ENCODE peak calls at places on chromosomes 2 and 18, in ten cellular contexts. C is A549, Q is stomach, J is ovary, G is tibial nerve, T is suprapubic skin, Z is SK-N-SH, E is sigmoid colon, O is K562, B is H1. I is an unnamed sample.

GRCh38 chr2:123785332-123785731 is 239.8 kb upstream of the CNTNAP5 start:
- DNase-seq in C (no peak), Q (no peak), J (no peak), G (no peak), T (no peak), Z (no peak), E (no peak), O (no peak), B (no peak), I (no peak)

GRCh38 chr2:225288986-225289385 is 110.5 kb upstream of the NYAP2 start:
- DNase-seq in C (no peak), Q (no peak), J (no peak), G (no peak), T (no peak), Z (no peak), E (no peak), O (no peak), B (no peak), I (no peak)

GRCh38 chr18:21761471-21762115 is 21.0 kb downstream of the MIB1 start:
- DNase-seq in C (no peak), Q (no peak), J (no peak), G (no peak), T (no peak), Z (no peak), E (no peak), O (no peak), B (no peak), I (no peak)

GRCh38 chr2:231611273-231612198 is 18.9 kb downstream of the TEX44 start:
- DNase-seq in C (peak; percentile 92), Q (peak; percentile 65), J (no peak), G (no peak), T (no peak), Z (no peak), E (peak; percentile 83), O (peak; percentile 72), B (peak; percentile 81), I (peak; percentile 48)

GRCh38 chr18:79927597-79928562 is 23.6 kb downstream of the SLC66A2 start:
- DNase-seq in C (no peak), Q (peak; percentile 16), J (no peak), G (no peak), T (peak; percentile 70), Z (no peak), E (peak; percentile 34), O (no peak), B (peak; percentile 41), I (peak; percentile 5)

GRCh38 chr2:15595342-15595905 is 3.8 kb downstream of the DDX1 start:
- DNase-seq in C (no peak), Q (no peak), J (no peak), G (no peak), T (no peak), Z (no peak), E (no peak), O (no peak), B (no peak), I (no peak)

GRCh38 chr18:78543201-78543725 is 436.4 kb upstream of the SALL3 start:
- DNase-seq in C (no peak), Q (no peak), J (no peak), G (no peak), T (no peak), Z (no peak), E (no peak), O (no peak), B (peak; percentile 22), I (no peak)

GRCh38 chr18:46712406-46712805 is 44.4 kb downstream of the ST8SIA5 start:
- DNase-seq in C (no peak), Q (no peak), J (peak; percentile 48), G (no peak), T (no peak), Z (no peak), E (no peak), O (no peak), B (no peak), I (no peak)

GRCh38 chr2:121008978-121009377 is 273.3 kb downstream of the GLI2 start:
- DNase-seq in C (no peak), Q (no peak), J (no peak), G (no peak), T (no peak), Z (no peak), E (no peak), O (no peak), B (peak; percentile 73), I (no peak)

GRCh38 chr2:1988049-1988448 is 243.7 kb upstream of the PXDN start:
- DNase-seq in C (no peak), Q (no peak), J (no peak), G (no peak), T (no peak), Z (no peak), E (no peak), O (no peak), B (no peak), I (no peak)

GRCh38 chr2:170310876-170311502 is 133.0 kb downstream of the MYO3B start:
- DNase-seq in C (no peak), Q (no peak), J (no peak), G (no peak), T (no peak), Z (no peak), E (no peak), O (no peak), B (no peak), I (no peak)

GRCh38 chr2:20071397-20072383 is 20.3 kb upstream of the LAPTM4A start:
- DNase-seq in C (peak; percentile 59), Q (no peak), J (peak; percentile 75), G (no peak), T (no peak), Z (peak; percentile 80), E (peak; percentile 85), O (no peak), B (peak; percentile 54), I (no peak)

GRCh38 chr2:233571462-233571861 is 4.9 kb upstream of the USP40 start:
- DNase-seq in C (no peak), Q (no peak), J (no peak), G (no peak), T (no peak), Z (no peak), E (no peak), O (no peak), B (no peak), I (no peak)

GRCh38 chr2:41142463-41142862 is 690.6 kb upstream of the SLC8A1 start:
- DNase-seq in C (no peak), Q (no peak), J (no peak), G (no peak), T (no peak), Z (peak; percentile 27), E (no peak), O (no peak), B (no peak), I (no peak)

GRCh38 chr2:157830696-157831570 is 45.2 kb downstream of the ACVR1 start:
- DNase-seq in C (peak; percentile 74), Q (no peak), J (no peak), G (no peak), T (no peak), Z (no peak), E (no peak), O (no peak), B (no peak), I (no peak)

GRCh38 chr2:219266232-219266631 is 12.5 kb upstream of the TUBA4A start:
- DNase-seq in C (no peak), Q (no peak), J (no peak), G (no peak), T (no peak), Z (no peak), E (no peak), O (no peak), B (no peak), I (no peak)

GRCh38 chr2:190759749-190760213 is 110.9 kb downstream of the NAB1 start:
- DNase-seq in C (peak; percentile 59), Q (no peak), J (no peak), G (no peak), T (no peak), Z (no peak), E (no peak), O (peak; percentile 30), B (no peak), I (no peak)

GRCh38 chr18:50286391-50287027 is 983 bp downstream of the CXXC1 start:
- DNase-seq in C (no peak), Q (no peak), J (peak; percentile 65), G (no peak), T (no peak), Z (peak; percentile 73), E (peak; percentile 64), O (peak; percentile 56), B (peak; percentile 56), I (peak; percentile 64)

DNA sequence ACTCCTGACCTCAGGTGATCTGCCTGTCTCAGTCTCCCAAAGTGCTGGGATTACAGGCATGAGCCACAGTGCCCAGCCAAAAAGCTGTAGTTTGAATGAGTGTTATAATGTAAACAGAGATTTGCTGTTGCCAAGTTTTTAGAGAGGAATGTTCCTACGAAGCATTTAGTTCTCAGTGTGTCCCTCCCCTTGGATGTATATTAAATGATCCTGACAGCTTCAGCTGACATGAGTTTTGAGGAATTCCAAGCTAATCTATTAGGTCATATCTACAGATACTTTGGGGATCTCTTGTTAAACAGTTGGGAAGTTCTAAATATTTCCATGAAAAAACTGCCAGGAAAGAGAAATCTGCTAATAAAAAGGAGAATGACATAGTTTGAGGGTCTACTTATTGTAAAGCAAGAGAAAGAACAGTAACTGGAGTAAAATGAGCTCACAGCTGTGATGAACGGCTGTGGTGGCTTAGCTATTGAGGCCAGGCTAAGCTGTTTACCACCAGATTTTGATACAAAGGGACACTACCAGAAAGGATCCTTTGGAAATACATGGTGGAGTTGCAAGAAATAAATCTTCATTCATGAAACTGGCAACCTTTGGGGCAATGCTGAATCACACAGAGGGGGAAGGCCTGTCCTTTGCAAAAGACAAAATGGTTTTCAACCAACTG is 2.6 kb upstream of the STON1 start:
- DNase-seq in C (no peak), Q (no peak), J (no peak), G (no peak), T (no peak), Z (no peak), E (no peak), O (no peak), B (no peak), I (no peak)
- TF ChIP-seq CTCF in C (no peak), Q (no peak), J (no peak), G (no peak), T (no peak), Z (no peak), E (no peak), O (no peak), B (no peak), I (no peak)

GRCh38 chr2:135874966-135875365 is 1.3 kb downstream of the MCM6 start:
- DNase-seq in C (no peak), Q (no peak), J (no peak), G (no peak), T (no peak), Z (no peak), E (no peak), O (no peak), B (no peak), I (no peak)
- H3K4me3 ChIP-seq in C (peak overlapping the region; percentile 86), Q (no peak overlapping the region), J (no peak overlapping the region), G (peak overlapping the region; percentile 56), T (peak overlapping the region; percentile 91), Z (peak overlapping the region; percentile 71), E (peak overlapping the region; percentile 96), O (peak overlapping the region; percentile 82), B (peak overlapping the region; percentile 87), I (no peak overlapping the region)

GRCh38 chr2:145058457-145058856 is 538.5 kb upstream of the ZEB2 start:
- DNase-seq in C (no peak), Q (no peak), J (no peak), G (no peak), T (no peak), Z (no peak), E (no peak), O (no peak), B (no peak), I (no peak)
- TF ChIP-seq EP300 in C (no peak), Q (no peak), J (no peak), G (no peak), T (no peak), Z (no peak), E (no peak), O (no peak), B (no peak), I (no peak)

GRCh38 chr2:126370208-126370607 is 285.8 kb upstream of the GYPC start:
- DNase-seq in C (no peak), Q (no peak), J (no peak), G (no peak), T (no peak), Z (no peak), E (no peak), O (no peak), B (no peak), I (no peak)
- TF ChIP-seq CTCF in C (no peak), Q (no peak), J (no peak), G (no peak), T (no peak), Z (no peak), E (no peak), O (no peak), B (no peak), I (no peak)